ENCODE peak calls at places on chromosome 6, in five cellular contexts. R is astrocyte of the spinal cord, A is body of pancreas, P is stomach, L is fibroblast of lung. T is an unnamed sample.

GRCh38 chr6:155795173-155795796 is 339.6 kb upstream of the NOX3 start:
- DNase-seq in R (no peak), L (no peak), A (no peak), P (no peak), T (peak)

GRCh38 chr6:88168362-88168761 is 2.2 kb upstream of the CNR1 start:
- DNase-seq in R (no peak), P (no peak), L (no peak), A (no peak), T (no peak)

GRCh38 chr6:119322034-119322433 is 27.5 kb downstream of the MAN1A1 start:
- DNase-seq in A (no peak), R (no peak), L (no peak), P (no peak), T (no peak)

GRCh38 chr6:55496201-55496600 is 82.8 kb downstream of the HMGCLL1 start:
- DNase-seq in A (no peak), L (no peak), P (no peak), R (no peak), T (peak)

GRCh38 chr6:159493888-159494632 is 199.0 kb downstream of the SOD2 start:
- DNase-seq in L (no peak), R (no peak), A (no peak), P (no peak), T (no peak)

GRCh38 chr6:74222768-74223321 is 526.8 kb downstream of the CD109 start:
- DNase-seq in P (no peak), R (peak), A (no peak), L (peak), T (no peak)

GRCh38 chr6:130076512-130076911 is 58.1 kb downstream of the L3MBTL3 start:
- DNase-seq in A (no peak), P (no peak), R (peak), L (peak), T (peak)

GRCh38 chr6:112971651-112972050 is 624.5 kb downstream of the RFPL4B start:
- DNase-seq in A (no peak), R (no peak), L (no peak), P (no peak), T (no peak)

GRCh38 chr6:13354331-13355042 is 26.1 kb upstream of the TBC1D7 start:
- DNase-seq in P (no peak), A (no peak), R (peak), L (peak), T (peak)

DNA sequence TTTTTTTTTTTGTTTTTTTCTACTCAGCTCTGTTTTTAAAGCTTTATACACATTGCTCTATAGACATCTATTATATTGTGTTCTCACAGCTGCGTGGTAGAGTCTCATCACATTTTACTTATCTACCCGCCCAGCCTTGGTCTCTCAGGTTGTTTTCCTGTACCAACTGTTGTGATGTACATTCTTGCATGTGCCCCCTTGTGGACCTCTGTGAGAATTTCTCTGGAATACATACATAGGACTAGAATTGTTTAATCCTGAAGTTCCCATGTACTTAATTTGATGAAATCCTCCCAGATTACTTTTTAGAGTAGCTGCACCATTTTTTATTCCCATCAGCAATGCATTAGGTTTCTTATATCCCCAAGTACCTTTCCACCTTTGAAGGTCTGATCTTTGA is 40.4 kb upstream of the TINAG start:
- DNase-seq in P (no peak), L (peak), R (peak), A (peak), T (peak)
- TF ChIP-seq CTCF in P (peak), L (peak), R (peak), A (no peak), T (peak)

GRCh38 chr6:165306955-165307354 is 2.5 kb downstream of the C6orf118 start:
- DNase-seq in A (no peak), R (no peak), L (no peak), P (no peak), T (no peak)

DNA sequence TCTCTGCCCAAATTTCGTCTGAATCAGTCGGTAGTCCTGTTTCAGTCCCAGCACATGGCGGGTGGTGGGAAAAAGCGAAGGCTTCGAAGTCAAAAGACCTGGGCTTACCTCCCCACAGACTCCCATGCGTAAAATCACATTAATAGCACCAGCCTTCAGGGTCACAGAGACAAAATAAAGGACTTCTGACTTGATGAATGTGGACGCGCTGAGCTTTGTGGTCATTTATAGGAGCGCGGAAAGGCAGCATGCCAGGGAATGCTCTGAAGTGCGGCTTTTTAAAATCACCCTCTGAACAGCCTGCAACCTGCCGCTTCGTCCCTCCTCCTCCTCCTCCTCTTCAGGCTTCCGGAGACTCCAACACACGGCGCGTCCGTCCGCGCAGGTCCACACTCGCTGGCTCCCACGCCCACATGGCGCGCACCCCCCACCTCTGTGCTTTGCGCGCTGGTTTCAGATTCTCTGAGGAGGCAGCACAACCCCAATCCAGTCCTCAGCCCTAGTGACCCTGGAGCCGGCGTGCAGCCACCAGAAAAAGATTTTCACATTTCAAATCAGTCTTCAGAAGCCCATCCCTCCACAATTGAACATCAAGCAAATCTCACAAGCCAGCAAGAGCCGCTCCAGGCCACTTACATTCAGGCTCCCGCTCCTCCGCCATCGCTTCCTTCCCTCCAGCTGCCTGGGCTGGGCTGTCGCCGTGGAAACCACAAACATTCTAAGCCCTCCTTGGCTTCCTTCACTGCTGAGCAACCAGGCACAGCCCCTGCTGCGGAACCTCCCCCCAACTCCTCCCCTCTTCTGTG is at the start of gene C6orf118:
- DNase-seq in L (peak), A (peak), R (peak), P (no peak), T (peak)
- H3K4me3 ChIP-seq in L (no peak), A (no peak), R (peak), P (peak), T (peak)

DNA sequence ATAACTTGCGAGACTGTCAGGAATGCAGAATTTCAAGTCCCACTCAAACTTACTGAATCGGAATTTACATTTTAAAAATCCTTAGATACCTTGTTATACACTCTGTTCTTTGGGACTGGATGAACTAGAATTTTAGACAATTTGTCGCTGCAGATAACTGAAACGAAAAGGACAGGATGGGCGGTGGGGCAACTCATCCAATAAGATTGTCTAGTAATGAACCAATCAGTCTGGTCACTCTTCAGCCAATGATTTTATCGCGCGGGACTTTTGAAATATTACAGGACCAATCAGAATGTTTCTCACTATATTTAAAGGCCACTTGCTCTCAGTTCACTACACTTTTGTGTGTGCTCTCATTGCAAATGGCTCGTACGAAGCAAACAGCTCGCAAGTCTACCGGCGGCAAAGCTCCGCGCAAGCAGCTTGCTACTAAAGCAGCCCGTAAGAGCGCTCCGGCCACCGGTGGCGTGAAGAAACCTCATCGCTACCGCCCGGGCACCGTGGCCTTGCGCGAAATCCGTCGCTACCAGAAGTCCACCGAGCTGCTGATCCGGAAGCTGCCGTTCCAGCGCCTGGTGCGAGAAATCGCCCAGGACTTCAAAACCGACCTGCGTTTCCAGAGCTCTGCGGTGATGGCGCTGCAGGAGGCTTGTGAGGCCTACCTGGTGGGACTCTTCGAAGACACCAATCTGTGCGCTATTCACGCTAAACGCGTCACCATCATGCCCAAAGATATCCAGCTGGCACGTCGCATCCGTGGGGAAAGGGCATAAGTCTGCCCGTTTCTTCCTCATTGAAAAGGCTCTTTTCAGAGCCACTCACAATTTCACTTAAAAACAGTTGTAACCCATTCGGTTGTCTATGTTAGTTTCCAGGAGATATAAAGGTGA is 41.9 kb upstream of the HFE start:
- DNase-seq in A (peak), R (peak), L (peak), P (peak), T (peak)
- TF ChIP-seq CTCF in A (no peak), R (peak), L (no peak), P (no peak), T (peak)

DNA sequence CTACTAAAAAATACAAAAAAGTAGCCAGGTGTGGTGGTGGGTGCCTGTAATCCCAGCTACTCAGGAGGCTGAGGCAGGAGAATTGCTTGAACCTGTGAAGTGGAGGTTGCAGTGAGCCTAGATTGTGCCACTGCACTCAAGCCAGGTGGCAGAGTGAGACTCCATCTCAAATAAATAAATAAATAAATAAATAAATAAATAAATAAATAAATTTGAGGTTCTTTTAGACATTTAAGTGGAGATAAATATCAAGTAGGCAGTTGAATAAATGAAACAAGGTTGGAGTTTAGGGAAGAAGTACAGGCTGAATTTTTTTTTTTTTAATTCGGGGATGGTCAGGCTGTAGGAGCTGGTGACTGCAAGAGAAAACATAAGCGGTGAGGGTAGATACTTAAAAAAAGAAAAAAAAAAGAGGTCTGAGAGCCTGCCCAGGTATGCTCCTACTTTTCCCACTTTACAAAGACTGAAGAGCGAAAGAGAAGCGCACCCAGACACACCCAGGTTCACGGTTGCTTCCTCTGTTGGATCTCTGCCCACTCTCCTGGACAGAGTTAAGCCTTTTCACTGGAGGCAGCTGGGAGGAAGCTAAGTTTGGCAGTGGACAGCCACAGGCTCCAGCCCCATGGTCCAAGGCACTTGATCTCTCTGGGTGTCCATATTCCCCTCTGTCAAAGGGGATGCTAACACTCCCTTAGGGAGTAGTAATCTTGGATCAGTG is 100.9 kb upstream of the PRDM1 start:
- DNase-seq in P (no peak), A (no peak), R (no peak), L (no peak), T (no peak)
- H3K4me3 ChIP-seq in P (no peak), A (no peak), R (no peak), L (no peak), T (no peak)

T was measured in cardiac fibroblast.